ENCODE peak calls at places on chromosomes 11 and 22, in seven cellular contexts. J is GM23338; L is fibroblast of lung; D is tibial artery; H is PC-3; A is sigmoid colon; B is CD8-positive, alpha-beta T cell. O is an unnamed sample.

GRCh38 chr22:25903294-25903693 is 161.3 kb downstream of the MYO18B start:
- DNase-seq in J (peak; percentile 85), L (no peak), D (no peak), H (no peak), A (no peak), B (no peak), O (no peak)

GRCh38 chr11:86888164-86888977 is 66.8 kb downstream of the FZD4 start:
- DNase-seq in J (no peak), L (peak; percentile 92), D (no peak), H (no peak), A (no peak), B (no peak), O (no peak)

GRCh38 chr11:45391168-45391850 is 105.2 kb upstream of the SYT13 start:
- DNase-seq in J (no peak), L (no peak), D (no peak), H (no peak), A (peak; percentile 30), B (no peak), O (no peak)

GRCh38 chr11:134040386-134041297 is 28.2 kb upstream of the JAM3 start:
- DNase-seq in J (no peak), L (peak; percentile 90), D (peak; percentile 88), H (no peak), A (peak; percentile 86), B (no peak), O (no peak)

GRCh38 chr22:40400173-40400572 is 29.8 kb downstream of the SGSM3 start:
- DNase-seq in J (no peak), L (no peak), D (no peak), H (no peak), A (no peak), B (no peak), O (no peak)

GRCh38 chr11:119786431-119787073 is 57.6 kb upstream of the NECTIN1 start:
- DNase-seq in J (no peak), L (no peak), D (no peak), H (no peak), A (no peak), B (no peak), O (no peak)

GRCh38 chr11:21323617-21324016 is 654.2 kb downstream of the NELL1 start:
- DNase-seq in J (peak; percentile 49), L (no peak), D (no peak), H (no peak), A (no peak), B (no peak), O (no peak)

GRCh38 chr11:123773959-123774358 is 19.6 kb upstream of the OR6X1 start:
- DNase-seq in J (no peak), L (no peak), D (no peak), H (no peak), A (no peak), B (no peak), O (no peak)

GRCh38 chr11:67416416-67417335 is 1.2 kb downstream of the CARNS1 start:
- DNase-seq in J (peak; percentile 36), L (no peak), D (peak; percentile 83), H (peak; percentile 34), A (no peak), B (peak; percentile 78), O (no peak)

DNA sequence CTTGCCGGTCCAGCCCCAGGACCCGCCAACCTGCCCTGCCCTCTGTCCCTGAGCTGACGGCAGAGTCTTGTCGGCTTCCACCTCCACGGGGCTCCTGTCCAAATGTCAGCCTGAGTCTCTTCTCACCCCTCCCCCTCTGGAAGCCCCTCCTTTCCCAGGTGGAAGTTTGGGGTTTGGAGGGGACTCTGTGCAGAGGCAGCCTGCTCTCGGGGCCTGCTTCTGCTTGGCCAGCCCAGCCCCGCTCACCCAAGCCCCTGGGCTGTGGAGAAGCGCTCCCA is 31.0 kb downstream of the CTTN start:
- DNase-seq in J (no peak), L (no peak), D (no peak), H (no peak), A (no peak), B (no peak), O (no peak)
- H3K36me3 ChIP-seq in J (peaks cover 12% of the 10 kb centered on the region), L (peaks cover 56% of the 10 kb centered on the region), D (peaks cover 96% of the 10 kb centered on the region), H (peaks cover 79% of the 10 kb centered on the region), A (peaks cover 75% of the 10 kb centered on the region), B (no peaks in the 10 kb centered on the region), O (peaks cover 97% of the 10 kb centered on the region)

GRCh38 chr22:47012589-47013365 is 250.3 kb downstream of the TBC1D22A start:
- DNase-seq in J (peak; percentile 50), L (peak; percentile 70), D (no peak), H (peak; percentile 73), A (peak; percentile 43), B (no peak), O (no peak)
- TF ChIP-seq CTCF in J (peak; percentile 50), L (no peak), D (no peak), H (peak; percentile 44), A (no peak), B (no peak), O (peak; percentile 17)

DNA sequence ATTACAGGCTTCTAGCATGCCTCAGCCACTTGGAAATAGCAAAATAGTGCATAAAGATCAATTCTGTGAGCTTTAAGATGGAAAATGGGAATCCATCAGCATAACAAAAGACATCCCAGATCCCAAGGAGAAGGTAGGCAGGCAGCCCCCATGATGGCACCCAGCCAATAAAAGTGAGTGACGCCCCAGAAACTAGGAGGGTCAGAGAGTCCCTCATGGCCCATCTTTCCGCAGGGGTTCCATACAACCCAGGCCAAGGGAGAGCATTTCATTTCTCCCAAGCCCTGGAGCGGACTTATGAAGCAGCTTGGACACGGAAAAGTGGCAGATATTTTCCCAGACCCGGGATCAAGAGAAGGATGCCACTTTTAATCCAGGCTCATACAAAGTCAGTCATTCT is 93.3 kb downstream of the ZC3H12C start:
- DNase-seq in J (no peak), L (no peak), D (no peak), H (no peak), A (no peak), B (no peak), O (no peak)
- H3K4me1 ChIP-seq in J (peaks cover 18% of the 10 kb centered on the region), L (peaks cover 4% of the 10 kb centered on the region), D (no peaks in the 10 kb centered on the region), H (peaks cover 37% of the 10 kb centered on the region), A (no peaks in the 10 kb centered on the region), B (no peaks in the 10 kb centered on the region), O (no peaks in the 10 kb centered on the region)

DNA sequence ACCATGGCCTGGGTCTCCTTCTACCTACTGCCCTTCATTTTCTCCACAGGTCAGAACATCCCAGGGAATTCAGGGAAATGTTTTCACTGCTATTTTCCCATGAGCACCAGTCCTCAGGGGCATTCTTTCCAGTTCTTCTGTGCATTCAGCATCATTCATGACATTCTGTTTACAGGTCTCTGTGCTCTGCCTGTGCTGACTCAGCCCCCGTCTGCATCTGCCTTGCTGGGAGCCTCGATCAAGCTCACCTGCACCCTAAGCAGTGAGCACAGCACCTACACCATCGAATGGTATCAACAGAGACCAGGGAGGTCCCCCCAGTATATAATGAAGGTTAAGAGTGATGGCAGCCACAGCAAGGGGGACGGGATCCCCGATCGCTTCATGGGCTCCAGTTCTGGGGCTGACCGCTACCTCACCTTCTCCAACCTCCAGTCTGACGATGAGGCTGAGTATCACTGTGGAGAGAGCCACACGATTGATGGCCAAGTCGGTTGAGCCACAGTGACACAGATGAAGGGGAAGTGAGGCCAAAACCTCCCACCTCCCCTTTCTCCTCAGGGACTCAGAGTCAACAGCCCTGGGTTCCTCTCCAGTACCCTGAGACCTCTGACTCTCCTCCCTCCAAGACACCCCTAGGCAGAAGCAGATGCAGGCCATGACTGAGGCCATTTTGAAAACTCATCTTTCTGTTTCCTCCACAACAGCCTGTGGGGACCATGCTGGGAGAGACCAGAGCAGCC is 15.9 kb upstream of the IGLL5 start:
- DNase-seq in J (no peak), L (no peak), D (no peak), H (no peak), A (no peak), B (no peak), O (no peak)
- H3K36me3 ChIP-seq in J (no peaks in the 10 kb centered on the region), L (no peaks in the 10 kb centered on the region), D (no peaks in the 10 kb centered on the region), H (no peaks in the 10 kb centered on the region), A (no peaks in the 10 kb centered on the region), B (no peaks in the 10 kb centered on the region), O (no peaks in the 10 kb centered on the region)

GRCh38 chr11:34468209-34468841 is 29.6 kb downstream of the CAT start:
- DNase-seq in J (peak; percentile 68), L (no peak), D (no peak), H (peak; percentile 81), A (no peak), B (peak; percentile 5), O (no peak)
- TF ChIP-seq CTCF in J (peak; percentile 66), L (peak; percentile 48), D (no peak), H (peak; percentile 94), A (no peak), B (peak; percentile 65), O (peak; percentile 66)

DNA sequence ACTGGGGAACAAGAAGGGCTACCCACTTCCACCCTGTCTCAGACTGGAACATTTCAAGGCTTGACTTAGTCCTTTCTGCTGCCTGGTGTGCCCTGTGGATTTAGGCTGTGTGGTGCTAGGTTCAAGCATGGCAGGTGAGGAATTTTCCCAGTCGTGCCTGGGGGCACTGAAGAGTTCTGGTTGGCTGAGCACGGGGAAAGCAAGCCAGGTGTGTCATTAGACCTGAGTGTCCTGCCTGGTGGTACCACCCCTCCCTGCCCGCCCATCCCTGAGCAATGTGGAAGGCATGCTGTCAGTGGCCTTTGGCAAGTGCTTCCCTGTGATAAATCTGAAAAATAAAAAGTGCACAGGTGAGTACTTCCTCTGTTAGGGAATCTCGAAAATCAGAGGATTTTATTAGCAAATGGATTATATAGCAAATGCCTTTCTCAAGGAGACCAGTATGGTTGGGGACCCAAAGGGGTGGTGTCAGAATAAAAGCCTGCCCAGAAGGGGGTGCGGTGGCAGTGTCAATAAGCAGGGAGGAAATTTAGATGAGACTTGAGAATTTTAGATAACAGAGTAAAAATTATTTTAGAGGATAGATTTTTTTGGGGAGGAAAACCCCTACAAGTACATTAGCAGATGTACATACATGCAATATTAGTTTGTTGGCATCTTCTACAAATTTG is 22.8 kb downstream of the TEAD1 start:
- DNase-seq in J (no peak), L (no peak), D (no peak), H (peak; percentile 85), A (no peak), B (no peak), O (no peak)
- H3K4me1 ChIP-seq in J (peaks cover 85% of the 10 kb centered on the region), L (peaks cover 30% of the 10 kb centered on the region), D (peaks cover 11% of the 10 kb centered on the region), H (peaks cover 62% of the 10 kb centered on the region), A (no peaks in the 10 kb centered on the region), B (peaks cover 5% of the 10 kb centered on the region), O (peaks cover 85% of the 10 kb centered on the region)

GRCh38 chr11:130897262-130898182 is 18.8 kb downstream of the SNX19 start:
- DNase-seq in J (no peak), L (peak; percentile 99), D (peak; percentile 96), H (peak; percentile 81), A (peak; percentile 96), B (no peak), O (peak; percentile 69)
- H3K36me3 ChIP-seq in J (peaks cover 7% of the 10 kb centered on the region), L (peaks cover 7% of the 10 kb centered on the region), D (peaks cover 62% of the 10 kb centered on the region), H (peaks cover 52% of the 10 kb centered on the region), A (peaks cover 42% of the 10 kb centered on the region), B (peaks cover 66% of the 10 kb centered on the region), O (peaks cover 88% of the 10 kb centered on the region)

GRCh38 chr11:75339685-75340409 is 11.6 kb downstream of the ARRB1 start:
- DNase-seq in J (no peak), L (no peak), D (no peak), H (no peak), A (no peak), B (no peak), O (peak; percentile 54)
- TF ChIP-seq CTCF in J (no peak), L (no peak), D (no peak), H (peak; percentile 35), A (no peak), B (no peak), O (peak; percentile 24)